ENCODE peak calls at places on chromosomes 12 and 14, in five cellular contexts. F, E, R, H and C are unnamed samples. For H3K36me3, the result is how much of the 10 kb centered on the place peaks cover.

GRCh38 chr12:6951551-6952120 is 480 bp downstream of the PTPN6 start:
- DNase-seq in F (no peak), H (no peak), R (no peak), E (no peak), C (no peak)

GRCh38 chr14:24243336-24243836 is 963 bp upstream of the TINF2 start:
- DNase-seq in F (peak), E (no peak), H (no peak), R (no peak), C (peak)

GRCh38 chr14:63853831-63854293 is 1.1 kb downstream of the SYNE2 start:
- DNase-seq in R (peak), H (peak), F (peak), E (peak), C (peak)

GRCh38 chr14:100069161-100069800 is 4.1 kb downstream of the EVL start:
- DNase-seq in R (no peak), E (no peak), F (no peak), H (no peak), C (no peak)

GRCh38 chr14:87944987-87945604 is 47.9 kb downstream of the GALC start:
- DNase-seq in E (no peak), R (no peak), H (no peak), F (peak), C (peak)

GRCh38 chr14:32702571-32702970 is 236.1 kb upstream of the NPAS3 start:
- DNase-seq in F (peak), R (peak), E (peak), H (peak), C (no peak)

GRCh38 chr14:30656190-30656632 is 34.1 kb downstream of the SCFD1 start:
- DNase-seq in H (peak), F (peak), R (peak), E (peak), C (no peak)

GRCh38 chr14:75401356-75401755 is 26.5 kb upstream of the JDP2 start:
- DNase-seq in E (peak), R (peak), F (no peak), H (peak), C (no peak)

GRCh38 chr14:85071447-85071846 is 458.5 kb upstream of the FLRT2 start:
- DNase-seq in E (peak), H (no peak), R (no peak), F (no peak), C (no peak)

GRCh38 chr12:63064080-63064479 is 86.9 kb downstream of the AVPR1A start:
- DNase-seq in R (no peak), F (no peak), H (no peak), E (no peak), C (no peak)

GRCh38 chr14:44494125-44494524 is 13.0 kb downstream of the FSCB start:
- DNase-seq in R (no peak), H (no peak), E (no peak), F (no peak), C (no peak)

GRCh38 chr14:32968972-32969544 is 30.4 kb downstream of the NPAS3 start:
- DNase-seq in R (no peak), F (no peak), E (no peak), H (no peak), C (no peak)

GRCh38 chr14:76955575-76956252 is 72.8 kb downstream of the IRF2BPL start:
- DNase-seq in E (peak), H (no peak), F (peak), R (peak), C (no peak)

GRCh38 chr14:87705439-87705896 is 287.5 kb downstream of the GALC start:
- DNase-seq in E (peak), R (no peak), F (no peak), H (no peak), C (no peak)

GRCh38 chr14:73238262-73238852 is 1.1 kb downstream of the PAPLN start:
- DNase-seq in R (no peak), F (no peak), E (no peak), H (no peak), C (no peak)

GRCh38 chr14:37021406-37021805 is 151.0 kb downstream of the SLC25A21 start:
- DNase-seq in H (no peak), F (no peak), R (no peak), E (no peak), C (no peak)

GRCh38 chr14:64825498-64825897 is 54.2 kb downstream of the SPTB start:
- DNase-seq in E (peak), R (no peak), F (no peak), H (no peak), C (no peak)

GRCh38 chr14:55807059-55807499 is 227.1 kb downstream of the KTN1 start:
- DNase-seq in R (peak), F (no peak), H (peak), E (peak), C (peak)

GRCh38 chr12:107903377-107904061 is 129.0 kb downstream of the ASCL4 start:
- DNase-seq in R (peak), H (peak), E (peak), F (peak), C (peak)

GRCh38 chr14:70416322-70416716 is 571 bp downstream of the SYNJ2BP start:
- DNase-seq in H (no peak), F (no peak), R (no peak), E (no peak), C (no peak)

GRCh38 chr14:38721822-38722431 is 381.1 kb downstream of the SEC23A start:
- DNase-seq in E (peak), R (peak), F (peak), H (peak), C (no peak)

GRCh38 chr12:79763748-79764452 is 73.1 kb upstream of the PAWR start:
- DNase-seq in E (no peak), R (no peak), H (no peak), F (no peak), C (no peak)

GRCh38 chr12:47828967-47829482 is 9.3 kb upstream of the HDAC7 start:
- DNase-seq in E (peak), F (no peak), H (peak), R (peak), C (no peak)

GRCh38 chr12:49806321-49806813 is 21.8 kb downstream of the NCKAP5L start:
- DNase-seq in R (no peak), H (no peak), F (no peak), E (no peak), C (no peak)

GRCh38 chr12:92216092-92216491 is 70.4 kb upstream of the BTG1 start:
- DNase-seq in E (no peak), H (no peak), F (no peak), R (no peak), C (no peak)

GRCh38 chr14:81406863-81407262 is 6.7 kb upstream of the STON2 start:
- DNase-seq in H (no peak), F (no peak), E (no peak), R (peak), C (no peak)

GRCh38 chr14:23539209-23539866 is 12.2 kb downstream of the ZFHX2 start:
- DNase-seq in H (no peak), R (no peak), E (no peak), F (peak), C (no peak)

GRCh38 chr12:65499167-65499566 is 220.7 kb downstream of the MSRB3 start:
- DNase-seq in H (no peak), E (no peak), F (no peak), R (no peak), C (no peak)
- H3K36me3 ChIP-seq in H (under half), E (under half), F (under half), R (under half), C (under half)

DNA sequence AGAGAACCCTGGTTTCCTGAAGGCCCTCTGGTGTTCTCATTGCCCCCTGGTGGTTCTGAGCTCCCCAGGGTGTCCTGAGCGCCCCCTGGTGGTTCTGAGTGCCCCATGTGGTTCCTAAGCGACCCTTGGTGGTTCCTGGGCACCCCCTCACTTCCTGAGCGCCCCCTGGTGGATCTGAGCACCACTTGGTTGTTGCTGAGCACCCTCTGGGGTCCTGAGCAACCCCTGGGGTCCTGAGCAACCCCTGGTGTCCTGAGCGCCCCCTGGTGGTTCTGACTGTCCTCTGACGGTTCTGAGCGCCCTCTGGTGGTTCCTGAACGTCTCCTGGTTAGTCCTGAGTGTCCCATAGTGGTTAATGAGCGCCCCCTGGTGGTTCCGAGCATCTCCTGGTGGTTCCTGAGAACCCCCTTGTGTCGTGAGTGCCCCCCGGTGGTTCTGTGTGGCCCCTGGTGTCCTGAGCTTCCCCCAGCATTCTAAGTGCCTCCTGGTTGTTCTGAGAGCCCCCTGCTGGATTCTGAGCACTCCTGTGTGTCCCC is 568.3 kb downstream of the TMEM121 start:
- DNase-seq in F (no peak), R (peak), E (no peak), H (no peak), C (no peak)
- TF ChIP-seq CTCF in F (no peak), R (peak), E (peak), H (no peak), C (no peak)

GRCh38 chr12:105175397-105175990 is 60.5 kb downstream of the APPL2 start:
- DNase-seq in F (no peak), E (no peak), R (no peak), H (no peak), C (no peak)
- H3K36me3 ChIP-seq in F (half or more), E (under half), R (under half), H (under half), C (under half)

DNA sequence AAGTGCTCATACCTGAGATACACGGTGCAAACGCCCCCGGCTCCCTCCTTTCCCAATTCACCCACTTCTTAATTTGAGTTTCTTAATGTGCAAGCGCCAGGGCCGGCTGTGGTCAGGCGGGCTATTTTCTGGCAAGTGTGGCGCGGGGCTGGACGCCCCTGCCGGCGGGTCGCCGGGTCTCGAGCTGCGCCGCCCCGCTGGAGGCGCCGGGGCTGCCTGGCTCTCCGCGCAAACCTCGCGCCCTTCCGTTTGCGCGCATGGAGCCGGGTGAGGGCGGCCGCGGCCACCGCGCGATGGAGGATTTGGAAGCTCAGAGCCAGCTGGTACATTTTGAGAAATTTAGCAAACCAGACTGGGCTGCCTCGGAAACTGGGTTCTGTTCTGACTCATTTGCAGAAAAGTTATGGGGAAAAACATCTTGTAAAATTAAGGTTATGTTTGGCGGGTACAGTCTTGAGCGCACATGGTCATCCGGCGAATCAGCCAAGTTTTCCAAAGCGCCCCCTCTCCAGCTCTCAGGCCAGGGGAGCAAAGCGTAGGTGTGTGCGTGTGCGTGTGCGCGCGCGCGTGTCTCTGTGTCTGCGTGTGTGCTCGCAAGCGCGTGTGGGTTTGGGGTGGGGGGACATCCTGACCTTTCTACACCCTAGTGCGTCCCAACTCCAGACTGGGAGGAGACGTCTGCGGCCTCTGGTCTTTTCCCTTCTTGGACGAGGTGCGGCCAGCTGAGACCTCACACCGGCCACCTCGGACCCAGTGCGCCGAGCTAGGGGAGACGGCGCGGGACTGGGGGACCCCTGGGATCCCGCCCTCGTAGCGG is 6.5 kb upstream of the OTX2 start:
- DNase-seq in R (no peak), H (no peak), F (no peak), E (no peak), C (no peak)
- TF ChIP-seq CTCF in R (no peak), H (no peak), F (no peak), E (no peak), C (no peak)

DNA sequence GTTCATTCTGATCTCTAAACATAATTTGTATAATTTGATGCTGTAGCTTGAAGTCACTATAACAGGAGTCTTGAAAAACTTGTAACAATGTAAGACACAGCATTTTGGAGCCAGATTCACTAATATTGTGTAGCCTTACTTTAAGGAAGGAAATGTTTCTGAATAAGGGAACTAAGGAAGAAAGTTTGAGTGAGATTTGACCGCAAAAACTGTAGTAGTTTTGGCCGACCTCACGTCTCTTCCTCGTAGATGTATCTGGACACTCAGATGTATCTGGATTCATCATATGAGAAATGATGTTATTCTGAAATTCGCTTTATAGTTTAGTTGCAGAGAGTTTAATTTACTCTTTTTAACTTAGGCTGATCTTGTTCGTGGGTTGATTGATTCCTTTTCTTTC is 13.9 kb upstream of the DNAH10 start:
- DNase-seq in E (no peak), F (no peak), H (no peak), R (no peak), C (no peak)
- H3K36me3 ChIP-seq in E (under half), F (half or more), H (under half), R (under half), C (under half)

DNA sequence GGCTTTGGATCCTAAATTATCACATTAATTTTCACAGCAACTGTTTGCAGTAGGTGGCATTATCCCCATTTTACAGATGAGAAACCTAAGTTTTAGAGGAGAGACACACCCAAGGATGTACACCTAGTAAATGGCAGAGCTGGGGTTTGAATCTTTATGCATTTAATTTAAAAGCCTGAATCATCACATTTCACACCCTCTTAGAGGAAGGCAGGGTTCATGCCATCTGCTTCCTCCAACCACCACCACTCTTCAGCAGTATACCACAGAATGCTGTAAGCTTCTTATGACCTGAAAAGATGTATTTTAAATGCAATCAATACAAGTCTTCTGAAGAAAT is 90.3 kb downstream of the CRADD start:
- DNase-seq in H (no peak), R (no peak), E (no peak), F (no peak), C (no peak)
- TF ChIP-seq CTCF in H (no peak), R (no peak), E (no peak), F (no peak), C (no peak)

GRCh38 chr12:123396543-123396942 is 12.6 kb downstream of the KMT5A start:
- DNase-seq in R (no peak), H (no peak), F (no peak), E (no peak), C (no peak)

GRCh38 chr12:123398177-123398916 is 14.4 kb downstream of the KMT5A start:
- DNase-seq in R (peak), E (no peak), F (no peak), H (peak), C (no peak)

GRCh38 chr12:123398918-123399617 is 15.1 kb downstream of the KMT5A start:
- DNase-seq in H (peak), E (no peak), F (no peak), R (no peak), C (no peak)

GRCh38 chr12:123396954-123397353 is 13.0 kb downstream of the KMT5A start:
- DNase-seq in R (no peak), H (no peak), E (no peak), F (no peak), C (no peak)

DNA sequence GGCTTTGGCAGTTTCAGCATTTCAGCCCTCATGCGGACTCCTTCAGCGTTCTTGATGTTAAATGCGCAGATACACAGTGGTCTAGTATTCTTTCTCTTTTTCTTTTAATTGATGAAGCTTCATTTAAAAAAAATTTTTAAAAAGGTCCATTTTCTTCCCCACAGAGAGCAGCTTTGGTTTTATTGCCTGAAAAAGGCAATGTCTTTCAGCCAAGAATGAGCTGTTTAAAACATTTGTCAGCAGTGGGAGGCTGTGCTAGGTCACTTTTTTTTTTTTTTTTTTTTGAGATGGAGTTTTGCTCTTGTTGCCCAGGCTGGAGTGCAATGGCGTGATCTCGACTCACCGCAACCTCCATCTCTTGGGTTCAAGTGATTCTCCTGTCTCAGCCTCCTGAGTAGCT is 13.5 kb downstream of the KMT5A start:
- DNase-seq in E (no peak), H (no peak), R (no peak), F (no peak), C (no peak)
- H3K36me3 ChIP-seq in E (under half), H (under half), R (under half), F (half or more), C (under half)

GRCh38 chr12:21073822-21074460 is 57.1 kb upstream of the SLCO1B1 start:
- DNase-seq in E (no peak), R (no peak), H (no peak), F (no peak), C (no peak)
- TF ChIP-seq CTCF in E (no peak), R (no peak), H (no peak), F (no peak), C (no peak)